ENCODE peak calls at places on chromosomes 1 and 21, in seven cellular contexts. K is endodermal cell, A is fibroblast of lung, P is MM.1S, E is IMR-90, M is neural progenitor cell, D is astrocyte. N is an unnamed sample.
A peak's percentile ranks its signal among the peaks of the same experiment; 100 is the strongest.

GRCh38 chr1:162701286-162701685 is 69.0 kb downstream of the DDR2 start:
- DNase-seq in K (no peak), A (no peak), P (no peak), E (no peak), M (no peak), D (no peak), N (no peak)

GRCh38 chr1:243713470-243714186 is 136.4 kb downstream of the AKT3 start:
- DNase-seq in K (no peak), A (peak; percentile 69), P (no peak), E (peak; percentile 44), M (peak; percentile 67), D (peak; percentile 68), N (no peak)

GRCh38 chr1:56094168-56094567 is 485.2 kb downstream of the PLPP3 start:
- DNase-seq in K (no peak), A (no peak), P (no peak), E (no peak), M (no peak), D (no peak), N (no peak)

GRCh38 chr1:170149971-170150370 is 4.2 kb downstream of the NTMT2 start:
- DNase-seq in K (no peak), A (no peak), P (no peak), E (no peak), M (no peak), D (no peak), N (no peak)

GRCh38 chr1:234188454-234188792 is 184.8 kb upstream of the COA6 start:
- DNase-seq in K (peak; percentile 91), A (no peak), P (no peak), E (no peak), M (peak; percentile 55), D (no peak), N (peak; percentile 92)

GRCh38 chr1:166086113-166086908 is 80.5 kb downstream of the FAM78B start:
- DNase-seq in K (peak; percentile 55), A (no peak), P (no peak), E (no peak), M (no peak), D (no peak), N (no peak)

GRCh38 chr1:215568287-215568692 is 1.2 kb downstream of the KCTD3 start:
- DNase-seq in K (no peak), A (peak; percentile 60), P (peak; percentile 36), E (peak; percentile 75), M (no peak), D (peak; percentile 40), N (no peak)

GRCh38 chr21:46599251-46599572 is 5.7 kb downstream of the S100B start:
- DNase-seq in K (no peak), A (peak; percentile 94), P (no peak), E (peak; percentile 92), M (peak; percentile 66), D (peak; percentile 92), N (no peak)

GRCh38 chr1:68758666-68759209 is 261.9 kb upstream of the DEPDC1 start:
- DNase-seq in K (peak; percentile 72), A (no peak), P (no peak), E (no peak), M (no peak), D (no peak), N (no peak)

GRCh38 chr1:236774926-236775325 is 20.2 kb upstream of the MTR start:
- DNase-seq in K (peak; percentile 56), A (peak; percentile 19), P (no peak), E (peak; percentile 15), M (peak; percentile 46), D (no peak), N (no peak)

GRCh38 chr21:34639882-34640788 is 25.2 kb upstream of the RCAN1 start:
- DNase-seq in K (no peak), A (no peak), P (peak; percentile 92), E (peak; percentile 13), M (no peak), D (no peak), N (no peak)

GRCh38 chr1:211738709-211739301 is 63.4 kb upstream of the NEK2 start:
- DNase-seq in K (peak; percentile 58), A (peak; percentile 52), P (peak; percentile 44), E (peak; percentile 7), M (no peak), D (peak; percentile 37), N (no peak)

GRCh38 chr1:228685081-228685480 is 50.2 kb upstream of the RHOU start:
- DNase-seq in K (no peak), A (peak; percentile 29), P (no peak), E (no peak), M (no peak), D (peak; percentile 24), N (no peak)

GRCh38 chr1:205602118-205602517 is 29.7 kb downstream of the ELK4 start:
- DNase-seq in K (no peak), A (no peak), P (no peak), E (no peak), M (no peak), D (no peak), N (no peak)

GRCh38 chr1:160207751-160208150 is 2.6 kb downstream of the PEA15 start:
- DNase-seq in K (no peak), A (no peak), P (no peak), E (no peak), M (peak; percentile 58), D (no peak), N (no peak)

GRCh38 chr1:205925730-205926129 is 17.5 kb downstream of the SLC26A9 start:
- DNase-seq in K (no peak), A (peak; percentile 94), P (no peak), E (peak; percentile 85), M (no peak), D (peak; percentile 94), N (no peak)

GRCh38 chr1:156742017-156742416 is 1.1 kb upstream of the MRPL24 start:
- DNase-seq in K (no peak), A (no peak), P (no peak), E (no peak), M (no peak), D (no peak), N (no peak)

GRCh38 chr1:156741613-156741983 is 710 bp upstream of the MRPL24 start:
- DNase-seq in K (no peak), A (no peak), P (peak; percentile 44), E (no peak), M (no peak), D (no peak), N (no peak)

GRCh38 chr1:156742801-156743200 is 1.9 kb upstream of the MRPL24 start:
- DNase-seq in K (no peak), A (no peak), P (no peak), E (no peak), M (no peak), D (no peak), N (no peak)

GRCh38 chr1:156740307-156740678 is 595 bp downstream of the MRPL24 start:
- DNase-seq in K (no peak), A (no peak), P (peak; percentile 68), E (no peak), M (no peak), D (no peak), N (no peak)

DNA sequence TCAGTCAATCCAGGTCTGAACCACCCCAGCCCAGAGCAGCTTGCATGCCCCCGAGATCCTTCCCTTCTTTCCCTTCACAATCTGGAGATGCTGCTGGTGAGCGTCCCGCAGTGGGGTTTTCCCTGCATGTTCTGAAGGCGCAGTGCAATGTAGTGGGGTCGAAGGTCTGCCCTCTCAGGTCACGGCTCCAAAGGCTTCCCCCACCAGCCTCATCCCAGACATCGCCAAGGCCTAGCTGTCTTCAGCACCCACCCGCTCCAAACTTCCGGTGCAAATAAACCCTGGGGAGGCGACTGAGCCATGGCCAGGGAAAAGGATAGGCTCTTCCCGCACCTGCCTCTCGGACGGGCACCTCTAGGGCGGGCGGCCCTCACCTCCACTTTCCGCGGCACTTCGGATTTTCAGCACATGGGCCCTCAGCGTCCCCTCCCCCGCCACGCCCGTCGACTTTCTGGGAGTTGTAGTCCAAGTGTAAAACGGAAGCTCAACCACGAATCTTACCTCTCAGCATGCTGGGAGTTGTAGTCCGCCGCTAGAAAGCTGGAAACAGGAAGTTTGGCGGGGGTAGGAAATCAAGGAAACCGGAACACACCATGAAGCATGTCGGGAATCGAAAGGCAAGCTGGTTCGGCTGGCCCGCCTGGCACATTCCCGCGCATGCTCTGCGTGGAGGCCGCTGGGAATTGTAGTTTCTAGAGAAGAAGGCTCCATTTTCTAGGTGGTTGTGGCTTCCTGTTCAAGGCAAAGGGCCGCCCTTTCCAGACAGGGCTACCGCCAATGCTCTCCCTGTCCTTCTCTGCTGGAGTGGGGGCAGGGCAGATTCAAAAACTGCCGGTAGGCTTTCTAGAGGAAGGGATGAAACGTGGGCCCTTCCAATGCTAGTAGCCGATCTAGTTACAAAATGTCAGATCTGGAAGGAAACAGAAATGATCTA is at the start of gene MRPL24:
- DNase-seq in K (peak; percentile 99), A (peak; percentile 100), P (peak; percentile 100), E (peak; percentile 99), M (peak; percentile 99), D (peak; percentile 99), N (peak; percentile 99)
- H3K36me3 ChIP-seq in K (peaks cover 73% of the 10 kb centered on the region), A (peaks cover 24% of the 10 kb centered on the region), P (no peaks in the 10 kb centered on the region), E (peaks cover 40% of the 10 kb centered on the region), M (no peaks in the 10 kb centered on the region), D (peaks cover 18% of the 10 kb centered on the region), N (peaks cover 32% of the 10 kb centered on the region)

DNA sequence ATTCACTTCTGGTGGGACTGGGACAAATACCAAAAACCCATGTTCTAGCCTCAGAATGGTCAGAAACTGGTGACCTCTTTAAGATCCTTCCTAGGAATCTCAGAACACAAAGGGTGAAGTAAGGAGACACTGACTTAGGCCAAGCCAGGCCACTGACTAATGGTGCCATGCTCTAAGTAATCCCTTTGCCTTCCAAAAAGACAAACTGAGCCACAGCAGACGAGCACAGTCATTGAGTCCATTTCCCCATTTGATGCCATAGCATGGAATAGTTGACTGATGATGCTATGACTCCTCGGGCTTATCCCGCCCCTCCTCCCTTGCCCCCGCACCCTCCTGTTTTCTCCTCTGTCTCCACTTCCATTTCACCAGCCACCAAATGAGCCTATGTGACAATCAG is 145.8 kb upstream of the ZNF648 start:
- DNase-seq in K (no peak), A (no peak), P (no peak), E (no peak), M (no peak), D (no peak), N (no peak)
- H3K9ac ChIP-seq in K (no peak overlapping the region), A (no peak overlapping the region), P (no peak overlapping the region), E (no peak overlapping the region), M (no peak overlapping the region), D (no peak overlapping the region), N (no peak overlapping the region)

DNA sequence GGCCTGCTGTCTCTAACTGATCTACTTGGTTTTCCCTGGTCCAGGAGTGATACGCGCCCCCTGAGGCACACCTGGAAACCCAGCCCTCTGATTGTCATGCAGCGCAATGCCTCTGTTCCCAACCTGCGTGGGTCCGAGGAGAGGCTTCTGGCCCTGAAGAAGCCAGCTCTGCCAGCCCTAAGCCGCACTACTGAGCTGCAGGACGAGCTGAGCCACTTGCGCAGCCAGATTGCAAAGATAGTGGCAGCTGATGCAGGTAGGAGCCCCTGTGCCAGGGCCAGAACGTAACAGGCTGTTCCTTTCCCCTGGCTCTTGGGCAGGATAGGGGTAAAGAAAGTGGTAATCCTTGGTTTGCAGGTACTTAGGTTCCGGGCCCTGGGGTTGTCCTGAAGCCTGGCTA is 6.8 kb downstream of the MTFR1L start:
- DNase-seq in K (no peak), A (no peak), P (no peak), E (no peak), M (no peak), D (no peak), N (no peak)
- H3K36me3 ChIP-seq in K (peaks cover 48% of the 10 kb centered on the region), A (peaks cover 17% of the 10 kb centered on the region), P (peaks cover 5% of the 10 kb centered on the region), E (peaks cover 50% of the 10 kb centered on the region), M (peaks cover 6% of the 10 kb centered on the region), D (peaks cover 38% of the 10 kb centered on the region), N (peaks cover 28% of the 10 kb centered on the region)

DNA sequence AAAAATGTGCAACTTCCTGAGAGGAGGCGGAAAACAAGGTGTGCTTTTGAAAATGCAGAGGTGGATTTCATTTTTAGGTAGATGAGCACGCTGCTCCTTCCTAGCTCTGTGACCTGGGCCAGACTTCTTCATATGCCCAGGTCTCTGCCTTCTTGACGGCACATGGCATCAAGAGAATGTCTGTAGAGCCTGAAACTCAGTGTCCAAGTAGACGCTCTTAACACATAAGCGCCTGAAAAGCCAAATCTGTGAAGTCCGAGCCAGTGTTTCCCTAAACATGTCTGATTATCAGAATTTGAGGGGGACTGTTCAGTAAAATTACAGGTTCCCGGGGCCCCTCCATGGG is 25.7 kb downstream of the FHAD1 start:
- DNase-seq in K (no peak), A (no peak), P (no peak), E (no peak), M (no peak), D (no peak), N (no peak)
- H3K9ac ChIP-seq in K (no peak overlapping the region), A (no peak overlapping the region), P (no peak overlapping the region), E (no peak overlapping the region), M (no peak overlapping the region), D (no peak overlapping the region), N (no peak overlapping the region)